ENCODE peak calls at places on chromosomes 16 and 17, in four cellular contexts. T is heart right ventricle, V is hepatocyte, M is A549. G is an unnamed sample.

GRCh38 chr16:27579086-27579980 is 29.4 kb downstream of the KATNIP start:
- DNase-seq in T (no peak), V (no peak), M (no peak), G (no peak)

GRCh38 chr17:43368740-43369506 is 29.9 kb upstream of the ARL4D start:
- DNase-seq in M (peak; percentile 90), T (peak; percentile 88), V (peak; percentile 90), G (peak; percentile 87)

GRCh38 chr16:2150418-2151187 is 2.2 kb downstream of the RAB26 start:
- DNase-seq in M (peak; percentile 73), V (no peak), T (no peak), G (peak; percentile 40)

GRCh38 chr17:77363821-77364361 is 223.1 kb downstream of the SEC14L1 start:
- DNase-seq in T (no peak), M (no peak), V (peak; percentile 35), G (peak; percentile 64)

GRCh38 chr16:82761236-82761635 is 134.5 kb downstream of the CDH13 start:
- DNase-seq in T (peak; percentile 82), M (no peak), V (no peak), G (no peak)

GRCh38 chr17:16919663-16920627 is 52.0 kb downstream of the TNFRSF13B start:
- DNase-seq in V (no peak), T (no peak), M (no peak), G (no peak)

GRCh38 chr17:49407981-49408501 is 6.6 kb downstream of the PHB1 start:
- DNase-seq in M (peak; percentile 82), T (peak; percentile 53), V (peak; percentile 90), G (peak; percentile 89)

GRCh38 chr17:49402706-49403105 is 12.0 kb downstream of the PHB1 start:
- DNase-seq in V (no peak), M (no peak), T (no peak), G (no peak)

GRCh38 chr17:49858796-49859195 is 10.9 kb upstream of the TAC4 start:
- DNase-seq in V (no peak), M (no peak), T (no peak), G (no peak)

GRCh38 chr16:75114946-75115825 is 1.4 kb downstream of the LDHD start:
- DNase-seq in M (no peak), T (no peak), V (no peak), G (no peak)

GRCh38 chr17:77228224-77229215 is 87.8 kb downstream of the SEC14L1 start:
- DNase-seq in V (no peak), M (no peak), T (no peak), G (no peak)

GRCh38 chr17:56912105-56912999 is 1.5 kb downstream of the TRIM25 start:
- DNase-seq in T (peak; percentile 15), V (no peak), M (no peak), G (no peak)

DNA sequence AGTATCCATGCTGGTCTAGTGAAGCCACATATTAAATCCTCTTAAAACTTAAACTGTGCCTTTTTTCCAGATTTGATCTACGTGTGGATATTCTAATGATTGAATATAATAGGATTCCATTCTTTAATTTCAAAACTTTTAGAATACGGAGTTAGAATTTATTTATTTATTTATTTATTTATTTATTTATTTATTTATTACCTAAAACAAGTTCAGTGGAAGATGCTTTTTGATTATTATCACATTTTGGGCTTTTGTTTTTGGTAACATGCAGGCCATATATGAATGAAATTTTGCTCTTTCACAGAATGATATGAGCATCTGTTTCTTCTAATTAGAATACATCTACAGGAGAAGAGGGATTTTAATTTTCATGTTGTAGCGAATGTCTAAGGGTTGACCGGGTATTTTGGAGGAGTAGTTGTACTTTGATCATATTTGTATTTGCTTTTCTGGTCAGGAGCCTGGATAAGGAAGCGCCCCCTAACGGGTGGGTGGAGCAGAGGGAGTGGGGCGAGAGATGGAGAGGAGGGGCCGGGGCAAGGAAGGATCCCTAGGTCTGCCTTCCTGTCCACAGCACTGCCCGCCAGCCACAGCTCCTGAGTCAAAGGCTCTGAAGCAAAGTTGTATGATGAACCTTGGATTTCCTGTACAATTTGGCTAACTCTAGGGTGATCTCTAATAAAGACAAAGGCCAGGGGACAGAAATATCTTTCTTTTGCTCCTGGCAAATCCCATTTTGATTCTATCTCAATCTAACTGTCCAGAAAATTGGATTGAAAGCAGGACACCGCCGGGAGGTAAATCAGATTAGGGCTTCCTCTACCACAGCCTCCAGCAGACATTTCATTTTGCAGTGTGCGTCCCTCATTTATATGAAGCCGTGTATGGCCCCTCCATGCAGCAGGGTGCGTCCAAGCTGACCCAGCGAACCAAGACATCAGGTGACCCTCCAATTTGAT is 149.1 kb downstream of the PRKCA start:
- DNase-seq in V (peak; percentile 55), M (peak; percentile 62), T (no peak), G (peak; percentile 55)
- TF ChIP-seq CTCF in V (peak; percentile 26), M (peak; percentile 52), T (no peak), G (no peak)

GRCh38 chr16:50677351-50677750 is 3.8 kb downstream of the SNX20 start:
- DNase-seq in T (no peak), V (no peak), M (no peak), G (no peak)
- TF ChIP-seq CTCF in T (peak; percentile 54), V (no peak), M (peak; percentile 10), G (peak; percentile 51)

GRCh38 chr16:85759631-85760419 is 8.9 kb upstream of the C16orf74 start:
- DNase-seq in V (no peak), M (peak; percentile 41), T (no peak), G (peak; percentile 85)
- TF ChIP-seq CTCF in V (peak; percentile 20), M (peak; percentile 49), T (peak; percentile 46), G (peak; percentile 87)

GRCh38 chr17:37413875-37414519 is 7.3 kb downstream of the TADA2A start:
- DNase-seq in V (no peak), M (peak; percentile 35), T (no peak), G (no peak)
- TF ChIP-seq CTCF in V (peak; percentile 9), M (peak; percentile 28), T (no peak), G (peak; percentile 64)

G was measured in Calu3.